ENCODE peak calls at places on chromosomes 5 and 9, in five cellular contexts. J is CD4-positive, CD25-positive, alpha-beta regulatory T cell; E is mammary epithelial cell; X is heart left ventricle; P is stomach. B is an unnamed sample. For H3K27me3, the result is how much of the 10 kb centered on the place peaks cover.

GRCh38 chr5:172266676-172267092 is 16.9 kb downstream of the UBTD2 start:
- DNase-seq in J (no peak), E (no peak), X (no peak), P (no peak), B (no peak)

GRCh38 chr9:127330501-127330900 is 65.9 kb downstream of the GARNL3 start:
- DNase-seq in J (no peak), E (no peak), X (no peak), P (no peak), B (no peak)

GRCh38 chr9:113798062-113799030 is 77.8 kb upstream of the ZNF618 start:
- DNase-seq in J (no peak), E (no peak), X (no peak), P (no peak), B (no peak)

GRCh38 chr9:16501098-16501663 is 369.3 kb downstream of the BNC2 start:
- DNase-seq in J (no peak), E (peak), X (no peak), P (no peak), B (no peak)

GRCh38 chr9:81912135-81912534 is 16.1 kb upstream of the SPATA31D4 start:
- DNase-seq in J (no peak), E (no peak), X (no peak), P (no peak), B (no peak)

GRCh38 chr5:176743136-176743827 is 67.1 kb upstream of the UNC5A start:
- DNase-seq in J (no peak), E (no peak), X (no peak), P (no peak), B (no peak)

GRCh38 chr9:124420991-124421543 is 5.8 kb upstream of the PSMB7 start:
- DNase-seq in J (no peak), E (no peak), X (no peak), P (no peak), B (no peak)

GRCh38 chr5:139954022-139954421 is 89.1 kb downstream of the NRG2 start:
- DNase-seq in J (no peak), E (no peak), X (no peak), P (no peak), B (no peak)

GRCh38 chr5:139845846-139846681 is 50.5 kb downstream of the PSD2 start:
- DNase-seq in J (no peak), E (no peak), X (no peak), P (no peak), B (no peak)

GRCh38 chr9:113390192-113390960 is 10.7 kb downstream of the ALAD start:
- DNase-seq in J (no peak), E (no peak), X (no peak), P (no peak), B (no peak)

GRCh38 chr5:95928724-95929253 is 32.9 kb downstream of the ELL2 start:
- DNase-seq in J (no peak), E (no peak), X (no peak), P (no peak), B (no peak)

GRCh38 chr9:8696536-8696935 is 897.0 kb upstream of the DMAC1 start:
- DNase-seq in J (no peak), E (no peak), X (no peak), P (no peak), B (no peak)

GRCh38 chr5:170559296-170559695 is 55.5 kb downstream of the KCNIP1 start:
- DNase-seq in J (no peak), E (no peak), X (no peak), P (no peak), B (no peak)

DNA sequence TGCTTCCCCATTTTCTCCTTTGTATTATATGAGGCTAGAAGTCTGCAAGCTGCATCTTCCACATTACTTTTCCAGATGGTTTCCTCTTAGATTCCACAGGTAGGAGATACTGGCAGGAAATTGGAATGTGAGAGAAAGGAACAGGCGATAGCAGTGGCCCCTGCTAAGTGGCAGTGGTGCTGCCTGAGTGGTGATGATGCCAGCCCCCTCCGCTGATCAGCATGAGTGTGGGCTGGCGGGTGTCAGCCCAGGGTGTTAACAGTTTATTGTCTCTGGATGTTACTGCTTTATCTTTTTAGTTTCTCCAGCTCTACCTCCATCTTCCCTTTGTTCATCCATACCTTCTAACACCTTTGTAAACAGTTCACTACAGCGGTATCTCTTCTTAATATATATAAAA is 13.2 kb downstream of the PDE8B start:
- DNase-seq in J (no peak), E (no peak), X (no peak), P (no peak), B (no peak)
- H3K27me3 ChIP-seq in J (under half), E (under half), X (under half), P (under half), B (under half)

GRCh38 chr9:129042016-129042415 is 5.6 kb downstream of the MIGA2 start:
- DNase-seq in J (no peak), E (no peak), X (no peak), P (no peak), B (no peak)
- H3K27me3 ChIP-seq in J (under half), E (under half), X (under half), P (under half), B (under half)

DNA sequence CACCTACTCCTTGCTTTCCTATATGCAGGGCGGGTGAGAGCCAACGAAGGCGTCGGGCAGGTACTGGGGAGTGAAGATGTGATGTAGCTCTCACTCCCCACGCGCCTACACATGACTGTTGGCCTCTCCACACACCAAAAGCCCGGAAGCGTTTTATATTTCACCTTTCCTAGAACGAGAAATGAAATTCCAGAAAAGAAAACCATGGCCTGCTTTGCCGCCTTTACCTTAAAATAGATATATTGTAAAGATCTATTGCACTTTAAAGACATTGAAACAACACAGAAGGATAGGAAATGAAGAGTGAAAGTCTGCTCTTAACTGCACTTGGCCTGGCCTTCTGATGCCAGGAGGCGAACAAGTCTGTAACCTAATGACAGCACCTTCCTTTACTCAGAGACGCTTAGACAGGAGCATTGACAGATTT is 6.7 kb downstream of the PRDM6 start:
- DNase-seq in J (no peak), E (no peak), X (no peak), P (no peak), B (no peak)
- H3K27me3 ChIP-seq in J (under half), E (half or more), X (half or more), P (under half), B (half or more)

DNA sequence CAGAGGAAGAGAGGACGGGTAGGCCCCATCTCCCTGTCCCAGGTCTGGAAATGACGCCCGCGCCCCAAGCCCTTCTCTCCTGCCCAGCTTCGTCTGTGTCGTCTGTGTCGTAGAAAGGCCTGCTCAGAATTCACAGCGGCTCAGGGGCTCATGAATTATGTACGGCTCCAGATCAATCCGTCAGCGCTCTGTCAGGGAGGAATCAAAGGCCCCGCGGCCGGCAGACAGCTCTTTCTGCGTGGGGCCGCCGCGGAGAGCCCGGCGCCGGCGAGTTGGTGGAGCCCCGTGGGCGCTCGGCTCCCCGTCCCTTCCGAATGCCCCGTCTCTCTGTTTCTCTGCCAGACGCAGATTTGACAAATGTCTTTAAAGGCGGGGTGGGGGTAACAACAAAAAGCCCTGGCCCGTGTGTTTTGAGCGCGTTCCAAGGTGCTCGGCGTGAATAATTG is 83.8 kb upstream of the RAPGEF1 start:
- DNase-seq in J (no peak), E (no peak), X (no peak), P (no peak), B (no peak)
- H3K27me3 ChIP-seq in J (under half), E (under half), X (under half), P (under half), B (under half)

GRCh38 chr9:135716045-135716444 is 14.1 kb downstream of the KCNT1 start:
- DNase-seq in J (no peak), E (no peak), X (no peak), P (no peak), B (no peak)

GRCh38 chr9:135718616-135719015 is 16.6 kb downstream of the KCNT1 start:
- DNase-seq in J (no peak), E (peak), X (no peak), P (no peak), B (no peak)

GRCh38 chr9:135715056-135715595 is 13.1 kb downstream of the KCNT1 start:
- DNase-seq in J (no peak), E (no peak), X (no peak), P (no peak), B (no peak)

GRCh38 chr9:135719472-135719871 is 17.5 kb downstream of the KCNT1 start:
- DNase-seq in J (no peak), E (no peak), X (no peak), P (no peak), B (no peak)

GRCh38 chr9:135717410-135717809 is 15.4 kb downstream of the KCNT1 start:
- DNase-seq in J (no peak), E (no peak), X (no peak), P (no peak), B (no peak)
- H3K27me3 ChIP-seq in J (under half), E (under half), X (under half), P (under half), B (under half)

B was measured in CD4-positive, alpha-beta T cell.